ENCODE peak calls at places on chromosomes 13 and 19, in four cellular contexts. N is BJ; O is stimulated activated CD8-positive, alpha-beta memory T cell treated with anti-CD3 and anti-CD28 coated beads, Interleukin-2, amount 100 ng/mL, for 1 hour; K is adipocyte. G is an unnamed sample.
A peak's percentile ranks its signal among the peaks of the same experiment; 100 is the strongest.

GRCh38 chr19:3402631-3403443 is 36.5 kb downstream of the NFIC start:
- DNase-seq in N (no peak), O (no peak), K (no peak), G (no peak)

GRCh38 chr19:49475995-49476880 is 2.2 kb downstream of the FLT3LG start:
- DNase-seq in N (no peak), O (no peak), K (peak; percentile 64), G (peak; percentile 66)

GRCh38 chr13:106103779-106104178 is 431.7 kb downstream of the EFNB2 start:
- DNase-seq in N (peak; percentile 70), O (no peak), K (no peak), G (no peak)

GRCh38 chr13:42740753-42741152 is 40.6 kb upstream of the FAM216B start:
- DNase-seq in N (no peak), O (no peak), K (no peak), G (no peak)

GRCh38 chr19:13043285-13043684 is 48.0 kb downstream of the NFIX start:
- DNase-seq in N (no peak), O (no peak), K (no peak), G (no peak)

GRCh38 chr13:27913116-27913515 is 6.7 kb upstream of the PDX1 start:
- DNase-seq in N (no peak), O (no peak), K (no peak), G (no peak)

GRCh38 chr13:43132911-43133310 is 109.5 kb downstream of the DNAJC15 start:
- DNase-seq in N (no peak), O (no peak), K (no peak), G (no peak)

GRCh38 chr13:111865046-111865445 is 201.9 kb upstream of the SOX1 start:
- DNase-seq in N (no peak), O (no peak), K (no peak), G (no peak)

GRCh38 chr13:99214232-99214631 is 13.6 kb downstream of the UBAC2 start:
- DNase-seq in N (no peak), O (no peak), K (no peak), G (no peak)

GRCh38 chr13:67048084-67048792 is 181.9 kb downstream of the PCDH9 start:
- DNase-seq in N (peak; percentile 15), O (no peak), K (peak; percentile 74), G (no peak)

GRCh38 chr19:46786236-46787039 is 2.0 kb downstream of the SLC1A5 start:
- DNase-seq in N (peak; percentile 67), O (peak; percentile 70), K (peak; percentile 86), G (peak; percentile 84)

GRCh38 chr19:13077233-13077632 is 25.4 kb downstream of the LYL1 start:
- DNase-seq in N (no peak), O (no peak), K (no peak), G (no peak)

GRCh38 chr13:45406421-45406820 is 11.8 kb downstream of the SLC25A30 start:
- DNase-seq in N (no peak), O (no peak), K (no peak), G (no peak)

GRCh38 chr13:30985637-30986205 is 53.3 kb downstream of the TEX26 start:
- DNase-seq in N (peak; percentile 53), O (no peak), K (peak; percentile 73), G (peak; percentile 47)

GRCh38 chr19:55993492-55993891 is 6.9 kb downstream of the NLRP5 start:
- DNase-seq in N (no peak), O (no peak), K (no peak), G (no peak)

GRCh38 chr19:19021115-19021514 is 12.2 kb downstream of the SUGP2 start:
- DNase-seq in N (no peak), O (no peak), K (peak; percentile 72), G (peak; percentile 62)

GRCh38 chr13:60431108-60431700 is 34.2 kb downstream of the TDRD3 start:
- DNase-seq in N (peak; percentile 19), O (no peak), K (peak; percentile 82), G (peak; percentile 44)

GRCh38 chr13:29901714-29902631 is 51.6 kb upstream of the UBL3 start:
- DNase-seq in N (peak; percentile 83), O (no peak), K (peak; percentile 95), G (peak; percentile 75)

GRCh38 chr13:46113596-46113995 is 8.8 kb upstream of the CPB2 start:
- DNase-seq in N (no peak), O (no peak), K (no peak), G (no peak)

G was measured in GM03348.